ENCODE peak calls at places on chromosome 19, in seven cellular contexts. H is GM20000, X is fibroblast of the aortic adventitia, Z is H9, I is ascending aorta, S is brain microvascular endothelial cell, D is tibial nerve. J is an unnamed sample.
A peak's percentile ranks its signal among the peaks of the same experiment; 100 is the strongest.

GRCh38 chr19:11058246-11059030 is 30.8 kb upstream of the LDLR start:
- DNase-seq in X (no peak), Z (no peak), D (no peak), S (no peak), I (no peak), H (no peak), J (no peak)

GRCh38 chr19:51564791-51565190 is 6.3 kb upstream of the ZNF175 start:
- DNase-seq in D (no peak), S (no peak), X (no peak), H (peak; percentile 40), I (no peak), Z (peak; percentile 51), J (no peak)

GRCh38 chr19:5892772-5893275 is 10.8 kb downstream of the NDUFA11 start:
- DNase-seq in H (no peak), I (no peak), X (no peak), D (no peak), Z (no peak), S (no peak), J (no peak)

GRCh38 chr19:35000647-35001501 is 751 bp downstream of the GRAMD1A start:
- DNase-seq in Z (peak; percentile 57), I (no peak), H (peak; percentile 64), S (peak; percentile 31), X (peak; percentile 41), D (no peak), J (peak; percentile 54)

GRCh38 chr19:17107546-17108452 is 32.2 kb downstream of the MYO9B start:
- DNase-seq in S (peak; percentile 95), X (peak; percentile 97), H (no peak), Z (no peak), I (peak; percentile 99), D (peak; percentile 48), J (no peak)

GRCh38 chr19:34428549-34429285 is 536 bp downstream of the UBA2 start:
- DNase-seq in X (peak; percentile 26), I (peak; percentile 71), Z (no peak), S (no peak), D (no peak), H (peak; percentile 35), J (peak; percentile 29)

GRCh38 chr19:31261651-31262331 is 87.4 kb downstream of the TSHZ3 start:
- DNase-seq in D (no peak), Z (no peak), X (peak; percentile 56), S (no peak), H (no peak), I (no peak), J (no peak)

GRCh38 chr19:18023596-18024212 is 15.7 kb downstream of the ARRDC2 start:
- DNase-seq in Z (no peak), I (peak; percentile 90), D (peak; percentile 89), X (no peak), S (peak; percentile 87), H (no peak), J (no peak)

GRCh38 chr19:7297742-7298141 is 3.5 kb upstream of the INSR start:
- DNase-seq in S (no peak), X (no peak), Z (no peak), H (no peak), I (no peak), D (no peak), J (no peak)

GRCh38 chr19:4362038-4362828 is 18.9 kb downstream of the MPND start:
- DNase-seq in Z (no peak), D (no peak), I (no peak), X (no peak), S (no peak), H (no peak), J (no peak)

GRCh38 chr19:30671622-30672051 is 299.5 kb downstream of the ZNF536 start:
- DNase-seq in X (peak; percentile 5), S (no peak), H (no peak), Z (no peak), D (peak; percentile 41), I (no peak), J (no peak)

DNA sequence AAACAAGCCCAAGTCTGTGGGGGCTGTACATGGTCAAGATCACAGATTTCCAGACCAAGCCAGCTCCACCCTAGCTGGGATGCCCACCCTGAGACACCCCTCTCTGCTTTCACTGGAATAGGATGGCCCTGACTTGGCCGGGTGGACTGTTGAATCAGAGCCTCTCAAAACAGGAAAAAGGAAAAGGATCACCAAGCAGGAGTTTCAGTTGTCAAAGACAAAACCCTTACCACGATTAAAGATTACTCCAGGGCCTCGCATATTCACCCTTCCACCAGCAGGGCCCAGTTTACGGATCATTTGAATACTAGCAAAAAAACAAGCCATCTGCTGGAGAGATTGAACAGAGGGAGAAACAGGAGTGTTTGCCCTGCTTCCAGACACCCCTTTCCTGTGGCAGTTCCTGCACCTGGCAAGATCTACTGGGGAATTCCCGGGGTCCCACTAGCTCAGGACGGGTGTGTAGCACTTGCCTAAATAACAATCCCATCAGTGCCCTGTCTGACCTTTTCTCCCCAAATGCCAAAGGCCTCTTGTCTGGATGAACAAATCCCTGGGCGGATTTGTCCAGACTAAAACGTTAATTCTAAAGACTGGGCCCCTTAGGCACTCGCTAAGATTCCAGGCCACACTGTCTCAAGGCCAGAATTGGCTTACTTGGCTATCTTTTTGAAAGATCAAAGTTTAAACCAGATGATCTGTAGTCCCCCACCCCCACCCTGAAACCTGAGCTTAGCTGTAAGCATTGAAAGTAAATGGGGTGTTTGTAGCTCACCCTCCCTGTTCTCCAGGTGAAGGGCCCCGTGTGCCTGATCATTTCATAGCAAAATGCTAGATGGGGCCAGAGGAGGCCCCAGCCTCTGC is 38.4 kb downstream of the ACTN4 start:
- DNase-seq in I (no peak), X (peak; percentile 83), D (no peak), H (no peak), S (peak; percentile 70), Z (peak; percentile 56), J (no peak)
- TF ChIP-seq CTCF in I (peak; percentile 14), X (peak; percentile 80), D (peak; percentile 33), H (no peak), S (peak; percentile 80), Z (peak; percentile 56), J (peak; percentile 40)

GRCh38 chr19:918481-919156 is 1.5 kb downstream of the KISS1R start:
- DNase-seq in X (no peak), S (no peak), D (no peak), Z (no peak), I (no peak), H (no peak), J (no peak)

GRCh38 chr19:917323-918151 is at the start of gene KISS1R:
- DNase-seq in I (peak; percentile 75), Z (peak; percentile 89), H (peak; percentile 85), X (peak; percentile 12), D (no peak), S (no peak), J (peak; percentile 71)

GRCh38 chr19:918152-918437 is 962 bp downstream of the KISS1R start:
- DNase-seq in X (no peak), H (no peak), S (no peak), I (no peak), D (no peak), Z (no peak), J (no peak)

GRCh38 chr19:919157-920050 is 2.3 kb downstream of the KISS1R start:
- DNase-seq in D (no peak), S (no peak), H (peak; percentile 62), Z (no peak), X (no peak), I (no peak), J (no peak)

DNA sequence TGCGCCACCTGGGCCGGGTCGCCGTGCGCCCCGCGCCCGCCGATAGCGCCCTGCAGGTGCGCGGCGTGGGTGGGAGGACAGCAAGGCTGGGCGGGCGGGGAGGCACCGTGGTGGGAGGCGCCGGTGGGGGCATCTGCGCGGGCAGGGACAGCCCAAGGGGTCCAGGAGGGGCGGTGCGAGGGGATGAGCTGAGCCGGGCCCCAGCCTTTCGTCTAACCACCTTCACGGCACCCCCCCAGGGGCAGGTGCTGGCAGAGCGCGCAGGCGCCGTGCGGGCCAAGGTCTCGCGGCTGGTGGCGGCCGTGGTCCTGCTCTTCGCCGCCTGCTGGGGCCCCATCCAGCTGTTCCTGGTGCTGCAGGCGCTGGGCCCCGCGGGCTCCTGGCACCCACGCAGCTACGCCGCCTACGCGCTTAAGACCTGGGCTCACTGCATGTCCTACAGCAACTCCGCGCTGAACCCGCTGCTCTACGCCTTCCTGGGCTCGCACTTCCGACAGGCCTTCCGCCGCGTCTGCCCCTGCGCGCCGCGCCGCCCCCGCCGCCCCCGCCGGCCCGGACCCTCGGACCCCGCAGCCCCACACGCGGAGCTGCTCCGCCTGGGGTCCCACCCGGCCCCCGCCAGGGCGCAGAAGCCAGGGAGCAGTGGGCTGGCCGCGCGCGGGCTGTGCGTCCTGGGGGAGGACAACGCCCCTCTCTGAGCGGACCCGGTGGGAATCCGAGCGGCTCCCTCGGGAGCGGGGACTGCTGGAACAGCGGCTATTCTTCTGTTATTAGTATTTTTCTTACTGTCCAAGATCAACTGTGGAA is 3.1 kb downstream of the KISS1R start:
- DNase-seq in D (no peak), X (peak; percentile 17), S (no peak), I (no peak), H (peak; percentile 87), Z (no peak), J (no peak)
- TF ChIP-seq CTCF in D (no peak), X (no peak), S (no peak), I (no peak), H (no peak), Z (no peak), J (no peak)

GRCh38 chr19:58548859-58549663 is 5.2 kb downstream of the TRIM28 start:
- DNase-seq in Z (no peak), I (peak; percentile 59), H (no peak), D (no peak), X (no peak), S (no peak), J (no peak)
- TF ChIP-seq CTCF in Z (no peak), I (no peak), H (no peak), D (no peak), X (no peak), S (no peak), J (no peak)

DNA sequence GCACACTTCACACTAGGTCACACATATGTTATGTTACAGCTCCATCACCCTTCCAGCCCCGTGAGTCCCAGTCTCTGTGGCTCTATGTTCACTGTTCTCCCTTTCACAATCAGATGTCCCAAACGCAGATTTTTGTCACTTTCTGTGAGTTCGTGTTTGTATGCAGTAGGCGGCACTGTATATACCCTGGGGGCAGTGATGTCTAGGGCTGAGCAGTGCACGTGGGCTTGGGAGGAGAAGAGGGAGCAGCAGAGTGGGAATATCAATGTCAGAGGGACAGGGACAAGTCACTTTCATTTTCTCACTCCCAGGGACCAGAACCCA is 22.0 kb downstream of the PSG1 start:
- DNase-seq in S (no peak), Z (no peak), X (no peak), D (no peak), H (no peak), I (no peak), J (no peak)
- TF ChIP-seq CTCF in S (no peak), Z (no peak), X (no peak), D (no peak), H (no peak), I (no peak), J (no peak)

DNA sequence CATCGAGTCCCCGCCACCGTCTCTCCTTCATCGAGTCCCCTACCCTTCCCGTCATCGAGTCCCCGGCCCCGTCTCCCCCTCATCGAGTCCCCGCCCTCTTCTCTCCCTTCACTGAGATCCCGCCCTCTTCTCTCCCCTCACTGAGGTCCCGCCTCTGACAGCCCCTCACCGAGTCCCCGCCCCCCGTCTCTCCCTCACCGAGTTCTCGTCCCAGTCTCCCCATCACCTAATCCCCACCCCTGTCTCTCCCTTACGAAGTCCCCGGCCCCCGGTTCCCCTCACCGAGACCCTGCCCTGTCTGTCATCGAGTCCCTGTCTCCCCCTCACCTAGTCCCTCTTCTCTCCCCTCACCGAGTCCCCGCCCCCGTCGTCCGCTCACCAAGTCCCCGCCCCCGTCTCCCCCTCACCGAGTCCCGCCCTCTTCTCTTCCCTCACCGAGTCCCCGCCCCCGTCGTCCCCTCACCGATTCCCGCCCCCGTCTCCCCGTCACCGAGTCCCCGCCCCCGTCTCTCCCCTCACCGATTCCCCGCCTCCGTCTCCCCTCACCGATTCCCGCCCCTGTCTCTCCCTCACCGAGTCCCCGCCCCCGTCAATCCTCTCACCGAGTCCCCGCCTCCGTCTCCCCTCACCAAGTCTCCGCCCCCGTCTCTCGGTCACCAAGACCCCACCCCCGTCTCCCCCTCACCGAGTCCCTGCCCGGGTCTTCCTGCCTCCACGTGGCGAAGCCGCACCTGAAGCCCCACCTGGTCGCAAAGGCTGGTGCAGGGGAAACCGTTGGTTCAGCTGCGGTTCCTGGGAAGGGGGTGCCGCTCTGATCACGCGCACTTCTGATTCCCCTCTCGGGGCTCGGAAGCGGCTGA is 23.9 kb upstream of the ZNF846 start:
- DNase-seq in Z (peak; percentile 98), D (peak; percentile 94), I (peak; percentile 97), H (peak; percentile 87), X (peak; percentile 89), S (peak; percentile 85), J (peak; percentile 91)
- TF ChIP-seq CTCF in Z (no peak), D (no peak), I (no peak), H (no peak), X (no peak), S (no peak), J (no peak)